ENCODE peak calls at places on chromosomes 2 and 18, in five cellular contexts. Y is spleen, B is thoracic aorta, Z is GM06990, K is psoas muscle. P is an unnamed sample. For H3K36me3, the result is how much of the 10 kb centered on the place peaks cover.

GRCh38 chr2:9967053-9967775 is 15.7 kb downstream of the GRHL1 start:
- DNase-seq in Y (no peak), B (no peak), Z (peak), K (no peak), P (no peak)

GRCh38 chr18:26480897-26481795 is 67.2 kb downstream of the KCTD1 start:
- DNase-seq in Y (no peak), B (no peak), Z (no peak), K (no peak), P (no peak)

GRCh38 chr2:10228611-10229365 is 73.9 kb upstream of the HPCAL1 start:
- DNase-seq in Y (peak), B (no peak), Z (no peak), K (peak), P (peak)

GRCh38 chr2:139778732-139779131 is 998.5 kb upstream of the NXPH2 start:
- DNase-seq in Y (no peak), B (no peak), Z (no peak), K (no peak), P (no peak)

GRCh38 chr2:144510206-144510991 is 9.5 kb downstream of the ZEB2 start:
- DNase-seq in Y (no peak), B (no peak), Z (no peak), K (no peak), P (no peak)

GRCh38 chr2:81077396-81077795 is 772.8 kb upstream of the LRRTM1 start:
- DNase-seq in Y (no peak), B (no peak), Z (no peak), K (no peak), P (no peak)

GRCh38 chr2:195280024-195280423 is 377.0 kb upstream of the SLC39A10 start:
- DNase-seq in Y (no peak), B (no peak), Z (no peak), K (no peak), P (no peak)

GRCh38 chr2:105376789-105377231 is 22.0 kb downstream of the FHL2 start:
- DNase-seq in Y (no peak), B (no peak), Z (no peak), K (no peak), P (peak)

GRCh38 chr2:53811601-53812000 is 24.8 kb downstream of the ERLEC1 start:
- DNase-seq in Y (no peak), B (no peak), Z (no peak), K (no peak), P (no peak)
- H3K36me3 ChIP-seq in Y (half or more), B (half or more), Z (under half), K (half or more), P (half or more)

DNA sequence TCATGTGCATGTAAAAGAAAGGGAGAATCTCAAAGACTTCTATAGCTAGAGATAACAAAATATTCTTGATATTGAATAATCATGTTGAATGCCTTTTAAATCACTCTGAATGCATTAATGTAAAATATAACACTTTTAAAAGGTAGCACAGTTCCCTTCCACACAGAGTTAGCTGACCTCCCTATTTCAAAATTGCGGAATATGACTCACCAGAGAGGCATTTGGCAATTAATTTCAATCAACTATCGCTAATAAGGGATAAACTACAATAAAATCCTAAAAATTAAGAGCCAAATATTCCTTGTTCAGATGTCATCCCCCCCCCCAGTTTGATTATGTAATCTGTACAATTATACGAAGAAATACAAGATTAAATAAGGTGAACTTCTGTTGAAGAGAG is 29.3 kb downstream of the ZC3H15 start:
- DNase-seq in Y (no peak), B (no peak), Z (no peak), K (no peak), P (no peak)
- H3K36me3 ChIP-seq in Y (half or more), B (under half), Z (under half), K (half or more), P (under half)

GRCh38 chr2:41837610-41838009 is 210.2 kb upstream of the PKDCC start:
- DNase-seq in Y (no peak), B (no peak), Z (no peak), K (no peak), P (no peak)
- H3K36me3 ChIP-seq in Y (under half), B (under half), Z (under half), K (under half), P (under half)

GRCh38 chr2:237773826-237774225 is 24.8 kb upstream of the RBM44 start:
- DNase-seq in Y (no peak), B (no peak), Z (no peak), K (no peak), P (no peak)
- H3K36me3 ChIP-seq in Y (half or more), B (under half), Z (under half), K (half or more), P (under half)

DNA sequence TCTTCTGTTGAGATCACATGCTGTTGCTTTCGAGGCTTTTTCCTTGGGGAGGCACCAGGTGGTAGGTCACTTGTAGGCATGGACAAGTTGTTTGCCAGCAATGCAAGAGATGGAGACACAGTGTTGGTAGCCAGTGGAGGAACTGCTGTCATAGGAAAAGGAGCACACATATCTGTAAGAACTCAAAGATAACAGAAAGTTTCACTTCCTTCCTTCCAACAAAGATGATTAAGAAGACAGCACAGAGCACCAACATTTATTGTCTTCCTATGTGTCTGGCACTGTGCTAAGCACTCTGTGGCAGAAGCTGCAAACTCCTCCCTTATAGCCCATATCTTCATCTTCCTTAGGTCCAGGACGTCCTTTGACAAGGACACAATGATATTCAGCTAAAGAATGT is 64.5 kb upstream of the AMMECR1L start:
- DNase-seq in Y (no peak), B (no peak), Z (no peak), K (no peak), P (no peak)
- H3K36me3 ChIP-seq in Y (half or more), B (under half), Z (under half), K (half or more), P (under half)

GRCh38 chr2:175063741-175064140 is 58.6 kb upstream of the CHN1 start:
- DNase-seq in Y (no peak), B (no peak), Z (no peak), K (no peak), P (no peak)
- H3K36me3 ChIP-seq in Y (under half), B (under half), Z (under half), K (under half), P (under half)